ENCODE peak calls at places on chromosome 6, in nine cellular contexts. U is stimulated activated CD8-positive, alpha-beta memory T cell treated with anti-CD3 and anti-CD28 coated beads, Interleukin-15, amount 100 ng/mL, for 4 hours; C is cardiac muscle cell; J is GM12865; Z is heart left ventricle; I is activated CD8-positive, alpha-beta memory T cell treated with anti-CD3 and anti-CD28 coated beads for 24 hours; B is stimulated activated CD4-positive, alpha-beta T cell treated with anti-CD3 and anti-CD28 coated beads, Interleukin-4, amount 100 ng/mL, for 24 hours; A is NCI-H2029; X is tibial artery. F is an unnamed sample.

GRCh38 chr6:162165479-162165878 is 562.1 kb downstream of the PRKN start:
- DNase-seq in C (no peak), J (no peak), Z (no peak), U (no peak), I (no peak), X (no peak), A (no peak), B (no peak), F (no peak)

GRCh38 chr6:3794092-3794491 is 42.6 kb upstream of the PXDC1 start:
- DNase-seq in I (no peak), X (peak), J (peak), A (no peak), C (no peak), Z (no peak), U (no peak), B (no peak), F (no peak)

GRCh38 chr6:49826743-49827406 is 39.5 kb downstream of the CRISP1 start:
- DNase-seq in I (no peak), C (no peak), U (no peak), X (no peak), J (peak), Z (no peak), A (no peak), B (no peak), F (no peak)

GRCh38 chr6:132491303-132491702 is 21.6 kb downstream of the STX7 start:
- DNase-seq in C (peak), A (no peak), Z (peak), X (no peak), U (no peak), J (peak), I (no peak), B (peak), F (no peak)

GRCh38 chr6:130020892-130021483 is 2.6 kb downstream of the L3MBTL3 start:
- DNase-seq in J (peak), I (peak), Z (peak), C (peak), U (peak), B (peak), X (peak), A (peak), F (no peak)

GRCh38 chr6:7546832-7547714 is 5.6 kb downstream of the DSP start:
- DNase-seq in I (no peak), B (no peak), Z (no peak), U (no peak), C (no peak), X (no peak), J (no peak), A (no peak), F (no peak)

GRCh38 chr6:17585766-17586502 is 14.2 kb upstream of the FAM8A1 start:
- DNase-seq in B (no peak), Z (no peak), X (no peak), A (peak), C (no peak), U (no peak), I (no peak), J (peak), F (no peak)

GRCh38 chr6:10271982-10272381 is 142.9 kb downstream of the TFAP2A start:
- DNase-seq in C (no peak), Z (no peak), J (no peak), B (no peak), U (no peak), A (no peak), X (no peak), I (no peak), F (no peak)

GRCh38 chr6:36290668-36291620 is 21.1 kb downstream of the PNPLA1 start:
- DNase-seq in U (no peak), B (no peak), J (no peak), C (peak), I (no peak), Z (no peak), A (no peak), X (no peak), F (no peak)

GRCh38 chr6:90086517-90086916 is 192.2 kb downstream of the GJA10 start:
- DNase-seq in J (no peak), X (no peak), A (no peak), B (no peak), I (no peak), C (no peak), Z (no peak), U (no peak), F (no peak)

GRCh38 chr6:1244941-1245340 is 67.0 kb upstream of the FOXQ1 start:
- DNase-seq in Z (no peak), C (no peak), X (no peak), J (no peak), U (no peak), B (no peak), A (no peak), I (no peak), F (no peak)

GRCh38 chr6:26455357-26455970 is 2.3 kb upstream of the BTN2A1 start:
- DNase-seq in A (no peak), Z (no peak), U (no peak), I (no peak), B (no peak), J (no peak), C (no peak), X (no peak), F (no peak)

GRCh38 chr6:132763269-132763668 is 5.6 kb upstream of the VNN2 start:
- DNase-seq in Z (no peak), U (no peak), A (no peak), J (peak), I (peak), X (no peak), B (peak), C (peak), F (no peak)

GRCh38 chr6:129440691-129441090 is 269.3 kb downstream of the ARHGAP18 start:
- DNase-seq in I (no peak), Z (peak), X (no peak), J (no peak), B (no peak), C (peak), A (no peak), U (no peak), F (no peak)

GRCh38 chr6:137391061-137391814 is 103.0 kb downstream of the OLIG3 start:
- DNase-seq in U (no peak), J (no peak), I (no peak), B (no peak), Z (no peak), C (no peak), A (no peak), X (no peak), F (no peak)

GRCh38 chr6:28542440-28543293 is 17.0 kb downstream of the GPX5 start:
- DNase-seq in X (no peak), J (peak), C (peak), I (peak), U (no peak), A (no peak), B (peak), Z (no peak), F (peak)

GRCh38 chr6:135936606-135937005 is 85.1 kb downstream of the PDE7B start:
- DNase-seq in X (no peak), B (no peak), A (no peak), Z (no peak), U (no peak), J (no peak), C (peak), I (no peak), F (no peak)

GRCh38 chr6:70424296-70424695 is 11.0 kb downstream of the FAM135A start:
- DNase-seq in U (no peak), J (no peak), I (no peak), X (no peak), C (no peak), Z (no peak), B (no peak), A (no peak), F (no peak)

GRCh38 chr6:2192971-2193370 is 52.4 kb downstream of the GMDS start:
- DNase-seq in X (no peak), Z (no peak), A (no peak), C (no peak), I (no peak), U (no peak), J (no peak), B (no peak), F (no peak)

GRCh38 chr6:146095481-146095880 is 66.6 kb downstream of the GRM1 start:
- DNase-seq in Z (no peak), X (no peak), A (no peak), C (no peak), B (no peak), J (no peak), I (no peak), U (no peak), F (no peak)

GRCh38 chr6:33505544-33506330 is 51.4 kb downstream of the ZBTB9 start:
- DNase-seq in I (no peak), U (no peak), X (no peak), C (no peak), B (no peak), Z (no peak), A (no peak), J (no peak), F (no peak)

GRCh38 chr6:3386374-3386857 is 70.4 kb downstream of the SLC22A23 start:
- DNase-seq in J (no peak), B (no peak), X (no peak), U (no peak), C (no peak), Z (no peak), I (no peak), A (no peak), F (no peak)

GRCh38 chr6:83978324-83978734 is 55.2 kb upstream of the MRAP2 start:
- DNase-seq in C (no peak), X (no peak), B (no peak), U (no peak), Z (no peak), I (no peak), A (no peak), J (no peak), F (no peak)

GRCh38 chr6:155186052-155186658 is 77.7 kb upstream of the CLDN20 start:
- DNase-seq in I (peak), U (no peak), Z (no peak), J (peak), X (no peak), B (peak), A (no peak), C (no peak), F (no peak)

GRCh38 chr6:10695086-10695657 is 400 bp downstream of the PAK1IP1 start:
- DNase-seq in J (peak), U (no peak), B (no peak), I (no peak), C (no peak), Z (no peak), X (no peak), A (peak), F (no peak)

GRCh38 chr6:110491644-110492317 is 15.4 kb upstream of the SLC22A16 start:
- DNase-seq in C (peak), A (peak), B (no peak), X (no peak), U (no peak), J (no peak), Z (no peak), I (no peak), F (no peak)

GRCh38 chr6:96837138-96837971 is at the start of gene GPR63:
- DNase-seq in U (peak), J (peak), C (peak), Z (peak), B (peak), X (peak), I (peak), A (peak), F (peak)

GRCh38 chr6:132107896-132108295 is 156.7 kb upstream of the CCN2 start:
- DNase-seq in A (no peak), Z (no peak), J (no peak), I (no peak), U (no peak), B (no peak), X (no peak), C (no peak), F (no peak)

GRCh38 chr6:20166226-20166625 is 46.0 kb downstream of the MBOAT1 start:
- DNase-seq in A (no peak), X (no peak), Z (no peak), U (no peak), B (no peak), C (no peak), I (no peak), J (no peak), F (no peak)

GRCh38 chr6:168264593-168265335 is 54.8 kb downstream of the DACT2 start:
- DNase-seq in A (no peak), X (peak), J (no peak), B (no peak), U (no peak), Z (no peak), C (peak), I (no peak), F (no peak)

GRCh38 chr6:90435207-90435899 is 138.7 kb upstream of the BACH2 start:
- DNase-seq in I (no peak), C (no peak), X (no peak), A (no peak), Z (no peak), U (no peak), J (no peak), B (no peak), F (no peak)

GRCh38 chr6:132974122-132974521 is 159.8 kb downstream of the RPS12 start:
- DNase-seq in C (no peak), X (no peak), I (no peak), A (no peak), J (no peak), U (no peak), B (no peak), Z (no peak), F (no peak)

GRCh38 chr6:20447157-20447556 is 45.5 kb downstream of the E2F3 start:
- DNase-seq in A (no peak), B (no peak), C (peak), I (no peak), X (no peak), Z (no peak), U (no peak), J (no peak), F (no peak)

GRCh38 chr6:85449818-85450577 is at the start of gene NT5E:
- DNase-seq in I (peak), Z (peak), C (peak), X (peak), J (peak), A (no peak), B (no peak), U (no peak), F (no peak)

GRCh38 chr6:4271761-4272505 is 136.6 kb upstream of the ECI2 start:
- DNase-seq in B (no peak), Z (no peak), U (no peak), I (no peak), C (no peak), X (no peak), J (no peak), A (no peak), F (no peak)

GRCh38 chr6:54892831-54893230 is 46.3 kb downstream of the FAM83B start:
- DNase-seq in Z (no peak), I (no peak), B (no peak), X (no peak), U (no peak), A (no peak), C (peak), J (no peak), F (no peak)